ENCODE peak calls at places on chromosomes 11 and 22, in six cellular contexts. Z is EL; Q is foreskin fibroblast; N is stimulated activated CD4-positive, alpha-beta T cell treated with anti-CD3 and anti-CD28 coated beads, Interleukin-4, amount 100 ng/mL, for 4 hours; V is iPS-NIHi11; C is ACHN. G is an unnamed sample.

GRCh38 chr22:29156507-29156906 is 49.2 kb upstream of the EMID1 start:
- DNase-seq in Z (peak; percentile 9), N (no peak), Q (peak; percentile 64), V (peak; percentile 58), C (no peak), G (peak; percentile 72)

GRCh38 chr11:134950692-134951304 is 538.8 kb upstream of the B3GAT1 start:
- DNase-seq in Q (peak; percentile 79), C (no peak), V (no peak), Z (no peak), N (no peak), G (no peak)

GRCh38 chr22:48957311-48957986 is 870.2 kb downstream of the BRD1 start:
- DNase-seq in C (no peak), V (no peak), N (no peak), Z (no peak), Q (no peak), G (peak; percentile 20)

GRCh38 chr11:47591764-47592163 is 2.4 kb downstream of the C1QTNF4 start:
- DNase-seq in Q (no peak), N (no peak), V (no peak), C (no peak), Z (no peak), G (no peak)

GRCh38 chr22:22882033-22882717 is 5.4 kb upstream of the IGLL5 start:
- DNase-seq in C (no peak), N (no peak), V (no peak), Z (peak; percentile 7), Q (no peak), G (peak; percentile 61)

GRCh38 chr11:105027671-105028070 is 4.7 kb upstream of the CASP5 start:
- DNase-seq in V (no peak), C (no peak), Q (no peak), N (no peak), Z (no peak), G (no peak)

GRCh38 chr22:26462971-26463661 is 20.5 kb downstream of the HPS4 start:
- DNase-seq in C (no peak), N (no peak), Z (no peak), V (no peak), Q (peak; percentile 64), G (no peak)

GRCh38 chr11:13927496-13927895 is 35.0 kb upstream of the SPON1 start:
- DNase-seq in C (no peak), N (no peak), Q (no peak), V (no peak), Z (no peak), G (no peak)

G was measured in H9.